ENCODE peak calls at places on chromosomes 4 and X, in eight cellular contexts. V is esophagus muscularis mucosa, U is uterus, Y is prostate gland, M is tibial nerve, S is ovary, W is HCT116, Z is IMR-90. L is an unnamed sample.

GRCh38 chrX:74450803-74451449 is 29.6 kb downstream of the SLC16A2 start:
- DNase-seq in W (peak; percentile 10), Y (no peak), V (no peak), U (no peak), S (no peak), M (peak; percentile 11), Z (peak; percentile 94), L (no peak)

GRCh38 chr4:11424000-11424399 is 4.7 kb downstream of the HS3ST1 start:
- DNase-seq in S (peak; percentile 76), U (no peak), Z (peak; percentile 4), V (no peak), Y (peak; percentile 58), W (no peak), M (peak; percentile 20), L (no peak)

GRCh38 chr4:78057135-78057599 is at the start of gene FRAS1:
- DNase-seq in W (no peak), V (no peak), M (no peak), S (peak; percentile 8), Y (peak; percentile 43), U (peak; percentile 13), Z (no peak), L (peak; percentile 18)

GRCh38 chr4:118757761-118758213 is 72.6 kb downstream of the METTL14 start:
- DNase-seq in Z (peak; percentile 85), V (no peak), M (no peak), W (no peak), U (no peak), Y (no peak), S (no peak), L (no peak)

GRCh38 chrX:51178352-51178751 is 154.3 kb upstream of the NUDT10 start:
- DNase-seq in Z (no peak), M (no peak), U (no peak), W (no peak), V (no peak), Y (no peak), S (no peak), L (no peak)

GRCh38 chrX:104565791-104566687 is at the start of gene IL1RAPL2:
- DNase-seq in Z (no peak), U (no peak), V (no peak), S (no peak), Y (peak; percentile 12), M (no peak), W (no peak), L (peak; percentile 14)

GRCh38 chrX:142637206-142637605 is 388.5 kb upstream of the SPANXN4 start:
- DNase-seq in V (no peak), S (no peak), Y (no peak), M (no peak), U (no peak), Z (no peak), W (no peak), L (no peak)

GRCh38 chr4:184255917-184256642 is 38.4 kb upstream of the ENPP6 start:
- DNase-seq in U (no peak), W (no peak), M (no peak), S (no peak), Z (no peak), Y (no peak), V (peak; percentile 47), L (no peak)

GRCh38 chrX:69021561-69021960 is 143.7 kb downstream of the PJA1 start:
- DNase-seq in Y (no peak), S (no peak), U (no peak), M (no peak), V (peak; percentile 14), W (no peak), Z (no peak), L (no peak)

GRCh38 chr4:82247629-82248028 is 126.2 kb downstream of the HNRNPD start:
- DNase-seq in Z (no peak), M (no peak), W (no peak), U (no peak), V (no peak), Y (no peak), S (no peak), L (no peak)

GRCh38 chrX:13000311-13000811 is 25.5 kb downstream of the TMSB4X start:
- DNase-seq in Y (peak; percentile 10), S (no peak), U (no peak), Z (no peak), W (no peak), V (no peak), M (no peak), L (no peak)

GRCh38 chr4:121339824-121340223 is 41.0 kb downstream of the QRFPR start:
- DNase-seq in S (no peak), Y (no peak), W (no peak), Z (no peak), V (no peak), M (no peak), U (no peak), L (no peak)

GRCh38 chrX:40392599-40392998 is 188.2 kb upstream of the ATP6AP2 start:
- DNase-seq in V (no peak), S (no peak), W (no peak), Z (no peak), Y (no peak), M (no peak), U (no peak), L (no peak)

GRCh38 chr4:5081441-5081999 is 30.2 kb downstream of the STK32B start:
- DNase-seq in W (no peak), S (no peak), U (no peak), Y (no peak), M (no peak), V (no peak), Z (no peak), L (no peak)

GRCh38 chr4:6772223-6772928 is 10.2 kb upstream of the KIAA0232 start:
- DNase-seq in S (no peak), Y (peak; percentile 66), V (no peak), U (no peak), W (no peak), M (no peak), Z (no peak), L (peak; percentile 72)

GRCh38 chr4:6773106-6773505 is 9.4 kb upstream of the KIAA0232 start:
- DNase-seq in U (no peak), M (no peak), V (no peak), S (no peak), W (no peak), Y (no peak), Z (peak; percentile 15), L (no peak)

GRCh38 chr4:6769984-6770420 is 12.5 kb upstream of the KIAA0232 start:
- DNase-seq in W (no peak), V (no peak), Y (no peak), U (no peak), S (no peak), M (no peak), Z (no peak), L (no peak)

GRCh38 chr4:6770581-6771228 is 11.8 kb upstream of the KIAA0232 start:
- DNase-seq in Z (no peak), Y (no peak), S (no peak), V (no peak), W (no peak), M (no peak), U (no peak), L (no peak)

GRCh38 chr4:6771229-6771671 is 11.3 kb upstream of the KIAA0232 start:
- DNase-seq in Y (no peak), Z (peak; percentile 16), U (no peak), S (no peak), W (no peak), V (no peak), M (no peak), L (no peak)
- TF ChIP-seq POLR2A in Y (no peak), Z (no peak), U (no peak), S (no peak), W (no peak), V (no peak), M (no peak), L (no peak)

DNA sequence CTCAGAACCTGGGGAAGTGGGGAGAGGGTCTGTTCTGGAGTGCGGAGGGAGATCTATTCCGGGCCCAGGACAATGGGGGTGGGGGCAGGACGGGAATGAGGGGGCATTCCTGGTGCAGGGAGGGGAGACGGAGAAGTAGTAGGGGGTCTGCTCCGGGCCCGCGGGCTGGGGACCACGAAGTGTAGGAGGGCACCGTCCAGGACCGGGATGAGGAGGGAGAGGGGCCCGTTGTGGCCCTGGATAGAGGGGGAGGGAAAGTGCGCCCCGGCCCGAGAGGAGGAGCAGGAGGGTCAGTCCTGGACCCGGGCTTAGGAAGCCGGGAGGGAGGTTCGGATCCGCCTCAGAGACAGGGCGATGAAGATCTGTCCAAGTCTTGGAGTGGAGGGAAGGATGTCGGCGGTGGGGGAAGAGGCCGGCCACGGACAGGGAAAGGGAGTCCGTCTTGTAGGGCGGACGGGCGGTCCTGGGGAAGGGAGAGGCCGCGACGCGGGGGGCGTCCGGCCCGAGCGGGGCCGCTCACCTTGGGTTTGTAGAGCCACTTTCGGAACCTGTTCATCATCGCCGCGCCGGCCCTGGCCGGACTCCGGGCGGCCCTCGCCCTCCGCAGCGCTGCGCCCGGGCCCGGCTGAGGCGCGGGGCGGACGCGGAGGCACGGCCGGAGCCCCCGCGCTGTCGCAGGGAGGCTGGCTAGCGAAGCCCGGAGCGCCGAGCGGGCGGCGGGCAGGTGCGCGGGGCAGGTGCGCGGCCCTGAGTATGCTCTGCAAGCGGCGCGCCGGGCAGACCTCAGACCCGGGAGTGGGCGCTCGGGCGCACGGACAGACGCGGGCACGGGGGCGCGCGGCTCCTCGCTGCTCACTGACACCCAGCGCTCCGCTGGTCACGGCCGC is at the start of gene ZFYVE28:
- DNase-seq in Y (no peak), Z (no peak), M (no peak), W (no peak), S (no peak), U (no peak), V (no peak), L (no peak)
- TF ChIP-seq POLR2A in Y (no peak), Z (no peak), M (peak; percentile 51), W (peak; percentile 49), S (no peak), U (peak; percentile 37), V (no peak), L (peak; percentile 17)

DNA sequence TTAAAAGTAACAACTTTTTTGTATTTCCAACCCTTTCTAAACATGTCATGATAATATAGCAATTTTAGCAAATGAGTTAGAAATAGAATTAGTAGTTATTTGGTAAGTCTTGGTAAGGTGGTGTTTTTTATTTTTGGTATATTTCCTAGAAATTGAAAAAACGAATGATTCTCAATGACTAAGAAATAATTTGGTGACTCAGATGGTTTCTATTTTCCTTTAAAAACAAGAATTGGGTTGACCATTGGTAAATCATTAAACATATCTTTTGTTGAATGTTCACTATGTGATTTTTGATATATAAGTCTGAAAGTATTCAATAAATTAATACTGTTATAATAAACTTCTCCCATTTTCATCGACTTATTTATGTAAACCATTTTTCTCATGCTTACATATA is 206.2 kb upstream of the BANK1 start:
- DNase-seq in W (no peak), Y (no peak), M (no peak), Z (no peak), S (no peak), V (no peak), U (no peak), L (no peak)
- TF ChIP-seq POLR2A in W (no peak), Y (no peak), M (no peak), Z (no peak), S (no peak), V (no peak), U (no peak), L (no peak)

DNA sequence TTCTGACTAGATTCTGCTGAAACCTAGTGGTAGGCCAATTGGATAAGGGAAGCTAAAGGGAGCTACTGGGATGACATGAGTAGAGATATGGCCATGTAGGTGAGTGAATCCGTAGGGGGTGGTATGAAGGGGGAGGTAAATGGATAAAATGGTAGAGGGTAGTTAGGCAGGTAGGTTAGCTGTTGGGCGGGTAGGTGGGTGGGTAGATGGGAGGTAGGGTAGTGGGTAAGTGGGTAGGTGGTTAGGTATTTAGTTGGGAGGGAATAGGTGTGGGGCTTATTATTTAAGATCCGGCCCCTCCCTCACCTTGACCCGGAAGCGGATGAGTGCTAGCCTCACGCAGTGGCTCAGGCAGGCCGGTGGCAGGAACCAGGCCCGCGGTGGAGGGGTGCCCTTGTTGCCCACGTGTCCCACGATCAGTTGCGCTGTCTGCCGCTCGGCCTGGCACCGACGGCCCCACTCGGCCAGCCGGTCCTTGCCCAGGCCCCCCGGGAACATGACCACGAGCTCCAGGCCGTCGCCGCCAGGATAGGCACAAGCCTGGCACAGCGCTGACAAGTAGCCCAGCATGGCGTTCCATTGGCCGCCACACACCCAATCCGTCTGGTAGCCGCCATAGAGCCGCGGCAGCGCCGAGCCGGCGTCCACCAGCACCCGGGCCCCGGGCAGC is 725 bp downstream of the FAM120C start:
- DNase-seq in Z (no peak), V (peak; percentile 91), Y (peak; percentile 36), W (peak; percentile 27), U (peak; percentile 62), M (peak; percentile 30), S (peak; percentile 41), L (peak; percentile 70)
- TF ChIP-seq POLR2A in Z (no peak), V (no peak), Y (no peak), W (peak; percentile 50), U (no peak), M (peak; percentile 30), S (no peak), L (no peak)